ENCODE peak calls at places on chromosomes 12 and 14, in eight cellular contexts. E, I, H, R, Q, J, K and P are unnamed samples.

GRCh38 chr12:103955811-103956514 is 9.7 kb upstream of the TDG start:
- DNase-seq in E (no peak), I (no peak), H (no peak), R (no peak), Q (no peak), J (no peak), K (no peak), P (peak)

GRCh38 chr12:30026621-30027234 is 243.0 kb upstream of the TMTC1 start:
- DNase-seq in E (no peak), I (peak), H (peak), R (no peak), Q (no peak), J (no peak), K (peak), P (peak)

GRCh38 chr12:111396726-111397445 is 8.8 kb upstream of the SH2B3 start:
- DNase-seq in E (peak), I (peak), H (peak), R (peak), Q (peak), J (peak), K (peak), P (peak)

GRCh38 chr14:93792391-93792790 is 4.1 kb upstream of the PRIMA1 start:
- DNase-seq in E (no peak), I (no peak), H (no peak), R (no peak), Q (no peak), J (no peak), K (no peak), P (no peak)

GRCh38 chr14:37936971-37937370 is 270.7 kb upstream of the SSTR1 start:
- DNase-seq in E (no peak), I (no peak), H (no peak), R (no peak), Q (no peak), J (no peak), K (no peak), P (no peak)

GRCh38 chr12:92226961-92227360 is 81.3 kb upstream of the BTG1 start:
- DNase-seq in E (no peak), I (no peak), H (no peak), R (no peak), Q (no peak), J (no peak), K (no peak), P (no peak)

GRCh38 chr14:57576498-57576897 is 82.8 kb upstream of the CCDC198 start:
- DNase-seq in E (no peak), I (no peak), H (no peak), R (no peak), Q (no peak), J (no peak), K (no peak), P (no peak)

GRCh38 chr12:92079054-92079385 is 66.6 kb downstream of the BTG1 start:
- DNase-seq in E (no peak), I (peak), H (no peak), R (no peak), Q (no peak), J (no peak), K (peak), P (no peak)

GRCh38 chr12:103858953-103859601 is 18.0 kb upstream of the NT5DC3 start:
- DNase-seq in E (no peak), I (peak), H (peak), R (no peak), Q (no peak), J (no peak), K (peak), P (peak)

GRCh38 chr12:58504539-58504938 is 415.8 kb downstream of the LRIG3 start:
- DNase-seq in E (no peak), I (peak), H (peak), R (no peak), Q (no peak), J (no peak), K (no peak), P (peak)

GRCh38 chr12:117485984-117486839 is 124.8 kb upstream of the NOS1 start:
- DNase-seq in E (no peak), I (no peak), H (no peak), R (no peak), Q (no peak), J (no peak), K (no peak), P (no peak)